ENCODE peak calls at places on chromosomes 13 and 19, in eight cellular contexts. D is GM23338, C is PC-3, L is hepatocyte, Y is OCI-LY7, U is neural progenitor cell, K is HCT116, H is MM.1S. Z is an unnamed sample.

GRCh38 chr19:12521996-12522395 is 29.3 kb downstream of the ZNF564 start:
- DNase-seq in U (no peak), Y (peak), L (no peak), H (peak), K (no peak), D (peak), C (no peak), Z (no peak)

GRCh38 chr13:50682002-50682401 is 161.5 kb downstream of the DLEU7 start:
- DNase-seq in U (no peak), H (no peak), C (no peak), K (no peak), Y (no peak), D (no peak), L (no peak), Z (peak)

GRCh38 chr19:7351861-7352260 is 3.1 kb downstream of the ARHGEF18 start:
- DNase-seq in L (no peak), K (no peak), H (no peak), C (no peak), Y (peak), D (no peak), U (no peak), Z (no peak)

GRCh38 chr19:2230807-2231533 is 5.2 kb downstream of the PLEKHJ1 start:
- DNase-seq in L (no peak), H (no peak), K (no peak), U (no peak), D (no peak), Y (no peak), C (no peak), Z (no peak)

GRCh38 chr19:55437410-55437809 is 5.7 kb downstream of the SHISA7 start:
- DNase-seq in H (peak), U (peak), K (peak), L (peak), C (peak), D (peak), Y (no peak), Z (peak)

GRCh38 chr19:32909257-32909656 is 39.7 kb upstream of the SLC7A9 start:
- DNase-seq in C (no peak), H (no peak), K (no peak), D (no peak), U (no peak), Y (no peak), L (no peak), Z (no peak)

GRCh38 chr13:47957073-47957472 is 44.0 kb downstream of the SUCLA2 start:
- DNase-seq in D (no peak), H (no peak), U (no peak), C (no peak), L (no peak), K (no peak), Y (no peak), Z (no peak)

GRCh38 chr13:89784161-89784809 is 1563.2 kb upstream of the MIR17HG start:
- DNase-seq in Y (no peak), U (no peak), D (no peak), C (no peak), K (no peak), H (no peak), L (no peak), Z (no peak)

GRCh38 chr13:67383358-67383757 is 153.2 kb upstream of the PCDH9 start:
- DNase-seq in D (no peak), L (peak), C (no peak), U (no peak), K (no peak), H (peak), Y (no peak), Z (no peak)

GRCh38 chr13:41785402-41786142 is 175.3 kb downstream of the VWA8 start:
- DNase-seq in D (no peak), C (no peak), L (no peak), K (no peak), U (no peak), Y (no peak), H (no peak), Z (no peak)

GRCh38 chr13:50650478-50650877 is 193.0 kb downstream of the DLEU7 start:
- DNase-seq in Y (no peak), H (peak), K (no peak), D (no peak), L (no peak), U (no peak), C (no peak), Z (no peak)

GRCh38 chr19:1861599-1862031 is 1.8 kb downstream of the KLF16 start:
- DNase-seq in Y (no peak), U (no peak), D (no peak), H (no peak), C (no peak), K (no peak), L (no peak), Z (peak)

GRCh38 chr13:33057019-33057785 is 41.0 kb downstream of the KL start:
- DNase-seq in C (peak), H (no peak), K (no peak), D (peak), U (peak), Y (peak), L (no peak), Z (peak)

GRCh38 chr13:60267498-60268202 is 103.9 kb upstream of the DIAPH3 start:
- DNase-seq in D (peak), C (no peak), K (no peak), Y (peak), L (peak), H (no peak), U (peak), Z (peak)

GRCh38 chr19:57841364-57841763 is 8.3 kb upstream of the ZNF587 start:
- DNase-seq in D (no peak), H (no peak), K (no peak), U (no peak), Y (no peak), C (no peak), L (no peak), Z (peak)

GRCh38 chr13:93145199-93145598 is 81.4 kb upstream of the GPC6 start:
- DNase-seq in U (no peak), D (peak), Y (no peak), L (no peak), K (no peak), H (no peak), C (no peak), Z (no peak)

GRCh38 chr13:44692173-44692713 is 116.1 kb upstream of the TSC22D1 start:
- DNase-seq in C (peak), D (peak), K (peak), Y (no peak), H (no peak), U (no peak), L (no peak), Z (no peak)

GRCh38 chr13:80132741-80133601 is 208.0 kb downstream of the SPRY2 start:
- DNase-seq in K (no peak), U (peak), L (peak), D (peak), H (no peak), Y (no peak), C (peak), Z (peak)

GRCh38 chr13:36207672-36208071 is 6.7 kb downstream of the SOHLH2 start:
- DNase-seq in K (no peak), C (no peak), L (no peak), H (no peak), U (no peak), Y (no peak), D (peak), Z (no peak)

GRCh38 chr13:58302349-58302748 is 670.8 kb downstream of the PCDH17 start:
- DNase-seq in L (no peak), U (no peak), K (no peak), C (no peak), Y (no peak), D (no peak), H (no peak), Z (no peak)
- TF ChIP-seq EZH2phosphoT487 in L (no peak), U (no peak), K (no peak), C (no peak), Y (no peak), D (no peak), H (no peak), Z (no peak)

DNA sequence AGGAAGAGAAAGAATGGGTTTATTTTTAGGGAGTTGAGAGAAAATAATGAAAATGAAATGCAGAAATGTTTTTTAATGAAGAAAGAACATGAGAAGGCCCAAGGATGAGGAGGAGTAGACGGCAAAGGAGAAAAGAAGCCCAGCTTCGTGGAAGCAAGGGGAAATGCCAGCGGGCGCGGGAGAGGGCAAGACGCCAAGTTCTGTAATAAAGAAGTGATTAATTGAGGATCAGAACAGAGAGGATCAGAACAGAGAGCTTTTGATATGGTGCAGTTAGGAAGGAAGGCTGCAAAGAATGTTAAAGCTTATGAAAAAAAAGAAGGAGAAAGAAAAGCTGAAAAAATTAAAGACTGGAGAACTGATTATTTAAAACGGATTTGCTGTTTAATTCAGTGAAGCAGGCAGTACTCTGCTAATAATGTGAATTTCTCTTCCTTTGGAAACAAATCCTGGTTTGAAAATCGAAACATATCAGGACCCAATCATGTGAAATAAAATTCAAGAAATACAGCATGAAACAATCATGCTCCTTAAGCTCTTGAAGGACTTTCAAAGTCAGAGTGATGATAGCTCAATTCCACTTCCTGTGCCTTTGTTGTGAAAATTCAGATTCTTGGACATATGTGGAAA is 99.3 kb upstream of the SOX1 start:
- DNase-seq in Y (no peak), U (no peak), C (no peak), D (no peak), L (no peak), K (no peak), H (no peak), Z (no peak)
- H3K27ac ChIP-seq in Y (no peak), U (no peak), C (no peak), D (no peak), L (no peak), K (no peak), H (no peak), Z (no peak)

GRCh38 chr19:4474504-4475136 is 2.5 kb downstream of the HDGFL2 start:
- DNase-seq in Y (peak), C (peak), D (peak), L (peak), H (no peak), K (no peak), U (peak), Z (peak)
- TF ChIP-seq EZH2phosphoT487 in Y (no peak), C (no peak), D (no peak), L (no peak), H (no peak), K (no peak), U (no peak), Z (no peak)

DNA sequence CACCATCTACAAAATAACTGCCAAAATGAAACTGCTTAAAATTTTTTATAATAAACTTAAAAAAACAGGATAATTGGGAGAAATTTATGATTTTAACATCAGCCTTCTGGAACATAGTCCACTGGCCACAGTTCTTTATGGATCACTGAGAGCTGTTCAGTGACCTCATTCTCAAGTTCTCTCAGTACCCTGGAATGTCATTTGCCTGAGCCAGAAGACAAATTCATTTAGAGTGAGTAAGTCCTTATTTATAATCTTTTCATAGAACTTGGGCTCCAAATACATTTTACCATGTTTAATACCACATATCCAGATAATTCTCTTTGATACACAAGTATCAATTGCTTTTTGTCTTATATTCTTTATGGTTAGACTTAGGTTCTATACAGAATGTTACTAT is 87.6 kb downstream of the CAB39L start:
- DNase-seq in C (peak), Y (no peak), L (no peak), H (no peak), K (no peak), D (no peak), U (no peak), Z (peak)
- H3K27ac ChIP-seq in C (no peak), Y (no peak), L (no peak), H (no peak), K (no peak), D (no peak), U (no peak), Z (peak)

GRCh38 chr19:35518313-35518712 is 4.9 kb upstream of the DMKN start:
- DNase-seq in L (peak), Y (no peak), H (no peak), C (peak), D (no peak), U (no peak), K (peak), Z (peak)
- TF ChIP-seq EZH2phosphoT487 in L (no peak), Y (no peak), H (no peak), C (no peak), D (no peak), U (no peak), K (no peak), Z (no peak)

DNA sequence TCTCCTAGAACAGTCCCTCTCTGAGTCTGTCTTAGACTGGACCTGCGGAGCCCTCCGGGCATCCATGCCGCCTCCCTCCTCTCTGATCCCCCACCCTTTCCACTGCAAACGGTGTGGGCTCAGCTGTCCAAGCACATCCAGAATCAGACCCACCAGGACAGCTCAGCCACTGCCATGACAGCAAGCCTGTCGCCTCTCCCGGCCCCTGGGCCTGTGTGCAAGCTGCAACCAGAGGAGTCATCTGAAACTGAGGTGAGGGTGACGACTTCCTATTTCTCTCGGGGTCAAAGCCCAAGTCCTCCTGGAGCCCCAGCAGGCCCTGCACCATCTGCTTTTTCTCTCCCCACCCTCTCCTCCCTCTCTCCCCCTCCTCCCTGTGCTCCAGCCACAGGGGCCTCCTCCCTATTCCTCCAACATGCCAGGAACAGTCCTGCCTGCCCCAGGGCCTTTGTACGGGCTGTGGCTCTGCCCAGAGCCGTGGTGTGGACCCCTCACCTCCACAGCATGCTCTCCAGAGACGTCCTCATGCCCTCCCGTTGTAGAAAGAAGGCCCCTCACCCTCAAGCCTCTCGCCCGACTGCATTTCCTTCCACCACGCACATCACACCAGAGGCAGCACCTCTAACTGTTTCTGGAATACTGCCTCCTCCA is 23.5 kb upstream of the MYDGF start:
- DNase-seq in U (no peak), D (no peak), L (no peak), C (no peak), H (no peak), Y (no peak), K (no peak), Z (no peak)
- H3K27ac ChIP-seq in U (no peak), D (no peak), L (no peak), C (peak), H (no peak), Y (no peak), K (peak), Z (peak)

DNA sequence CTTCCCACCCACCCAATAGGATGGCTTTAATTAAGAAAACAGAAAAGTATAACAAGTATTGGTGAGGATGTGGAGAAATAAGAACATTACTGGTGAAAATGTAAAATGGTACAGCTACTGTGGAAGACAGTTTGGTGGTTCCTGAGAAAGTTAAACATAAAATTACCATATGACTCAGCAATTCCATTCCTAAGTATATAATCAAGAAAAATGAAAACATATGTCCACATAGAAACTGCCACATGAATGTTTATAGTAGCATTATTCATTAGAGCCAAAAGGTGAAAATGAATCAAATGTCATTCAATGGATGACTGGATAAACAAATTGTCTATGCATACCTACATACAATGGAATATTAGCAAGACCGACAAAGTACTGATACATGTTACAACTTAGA is 16.9 kb downstream of the DZIP1 start:
- DNase-seq in L (no peak), D (no peak), Y (no peak), H (no peak), K (no peak), C (no peak), U (no peak), Z (peak)
- TF ChIP-seq EZH2phosphoT487 in L (no peak), D (no peak), Y (no peak), H (no peak), K (no peak), C (no peak), U (no peak), Z (no peak)

DNA sequence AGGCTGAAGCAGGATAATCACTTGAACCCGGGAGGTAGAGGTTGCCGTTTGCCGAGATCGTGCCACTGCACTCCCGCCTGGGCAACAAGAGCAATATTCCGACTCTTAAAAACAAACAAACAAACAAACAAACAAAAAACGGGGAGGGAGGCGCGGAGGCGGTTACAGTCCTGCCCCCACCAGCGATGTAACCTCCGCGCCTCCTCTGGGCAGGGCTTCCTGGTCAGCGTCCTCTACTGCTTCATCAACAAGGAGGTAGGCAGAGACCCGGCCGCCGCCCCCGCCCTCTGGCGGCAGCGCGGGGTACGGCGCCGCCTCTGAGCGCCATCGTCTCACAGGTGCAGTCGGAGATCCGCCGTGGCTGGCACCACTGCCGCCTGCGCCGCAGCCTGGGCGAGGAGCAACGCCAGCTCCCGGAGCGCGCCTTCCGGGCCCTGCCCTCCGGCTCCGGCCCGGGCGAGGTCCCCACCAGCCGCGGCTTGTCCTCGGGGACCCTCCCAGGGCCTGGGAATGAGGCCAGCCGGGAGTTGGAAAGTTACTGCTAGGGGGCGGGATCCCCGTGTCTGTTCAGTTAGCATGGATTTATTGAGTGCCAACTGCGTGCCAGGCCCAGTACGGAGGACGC is 10.2 kb downstream of the SNRPD2 start:
- DNase-seq in C (peak), L (peak), D (peak), K (peak), U (peak), H (peak), Y (peak), Z (peak)
- H3K27ac ChIP-seq in C (peak), L (peak), D (no peak), K (peak), U (no peak), H (no peak), Y (no peak), Z (no peak)

Z was measured in GM23248.